ENCODE peak calls at places on chromosome 4, in five cellular contexts. H is endothelial cell of umbilical vein; J is CD8-positive, alpha-beta memory T cell; A is OCI-LY7; F is upper lobe of right lung. U is an unnamed sample. For H3K4me1, the result is how much of the 10 kb centered on the place peaks cover.

GRCh38 chr4:153530996-153531375 is 64.8 kb downstream of the TMEM131L start:
- DNase-seq in H (no peak), J (no peak), A (no peak), F (no peak), U (no peak)

GRCh38 chr4:67571975-67572374 is 13.4 kb downstream of the STAP1 start:
- DNase-seq in H (no peak), J (no peak), A (no peak), F (no peak), U (no peak)

GRCh38 chr4:143404555-143404954 is 67.9 kb downstream of the GAB1 start:
- DNase-seq in H (no peak), J (no peak), A (peak), F (no peak), U (no peak)

GRCh38 chr4:140180577-140180976 is 26.6 kb upstream of the MAML3 start:
- DNase-seq in H (no peak), J (no peak), A (no peak), F (no peak), U (no peak)

GRCh38 chr4:121736735-121737351 is 28.1 kb downstream of the SMIM43 start:
- DNase-seq in H (peak), J (no peak), A (peak), F (no peak), U (no peak)

GRCh38 chr4:155544547-155544946 is 122.1 kb upstream of the GUCY1A1 start:
- DNase-seq in H (no peak), J (no peak), A (no peak), F (no peak), U (no peak)

GRCh38 chr4:123017636-123018390 is 95.4 kb upstream of the NUDT6 start:
- DNase-seq in H (peak), J (no peak), A (no peak), F (no peak), U (no peak)

GRCh38 chr4:74367656-74368055 is 2.7 kb downstream of the EREG start:
- DNase-seq in H (no peak), J (no peak), A (no peak), F (no peak), U (no peak)

GRCh38 chr4:156983366-156983765 is 11.8 kb upstream of the PDGFC start:
- DNase-seq in H (peak), J (no peak), A (no peak), F (no peak), U (no peak)

GRCh38 chr4:175536852-175537453 is 275.1 kb downstream of the GPM6A start:
- DNase-seq in H (no peak), J (no peak), A (peak), F (no peak), U (no peak)

GRCh38 chr4:90127223-90127705 is at the start of gene CCSER1:
- DNase-seq in H (peak), J (no peak), A (no peak), F (peak), U (peak)

GRCh38 chr4:5051210-5051691 is at the start of gene STK32B:
- DNase-seq in H (peak), J (no peak), A (no peak), F (peak), U (no peak)

GRCh38 chr4:182969651-182970279 is 52.6 kb upstream of the DCTD start:
- DNase-seq in H (no peak), J (no peak), A (no peak), F (no peak), U (no peak)

GRCh38 chr4:140135529-140136021 is 18.4 kb downstream of the MAML3 start:
- DNase-seq in H (peak), J (no peak), A (no peak), F (peak), U (no peak)

GRCh38 chr4:145956288-145956890 is 17.8 kb upstream of the ZNF827 start:
- DNase-seq in H (peak), J (no peak), A (peak), F (no peak), U (no peak)

GRCh38 chr4:40990202-40990898 is 224.0 kb downstream of the APBB2 start:
- DNase-seq in H (peak), J (no peak), A (no peak), F (no peak), U (no peak)

GRCh38 chr4:152806492-152807125 is 26.9 kb downstream of the ARFIP1 start:
- DNase-seq in H (no peak), J (no peak), A (no peak), F (no peak), U (no peak)

GRCh38 chr4:74623041-74623440 is 171.3 kb downstream of the BTC start:
- DNase-seq in H (peak), J (no peak), A (peak), F (no peak), U (no peak)

DNA sequence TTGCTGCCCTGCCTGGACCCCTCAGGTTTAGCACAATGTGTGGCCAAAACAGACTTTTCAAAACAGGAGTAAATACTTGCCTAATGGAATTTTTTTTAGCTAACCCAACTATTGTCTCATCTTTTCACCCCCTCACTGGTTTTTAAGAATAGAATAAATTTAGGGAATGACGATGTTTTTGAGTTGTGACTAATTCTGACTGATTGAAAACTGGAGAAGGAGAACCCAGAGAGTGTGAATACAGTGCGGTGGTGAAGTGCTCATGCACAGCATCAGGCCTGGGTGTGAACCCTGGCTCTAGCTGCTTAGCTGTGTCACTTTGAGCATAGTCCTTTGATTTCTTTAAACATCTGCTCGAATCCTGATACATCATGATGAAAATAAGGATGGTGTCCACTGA is 10.5 kb downstream of the ANTXR2 start:
- DNase-seq in H (no peak), J (no peak), A (no peak), F (no peak), U (no peak)
- H3K4me1 ChIP-seq in H (under half), J (under half), A (under half), F (under half), U (under half)

DNA sequence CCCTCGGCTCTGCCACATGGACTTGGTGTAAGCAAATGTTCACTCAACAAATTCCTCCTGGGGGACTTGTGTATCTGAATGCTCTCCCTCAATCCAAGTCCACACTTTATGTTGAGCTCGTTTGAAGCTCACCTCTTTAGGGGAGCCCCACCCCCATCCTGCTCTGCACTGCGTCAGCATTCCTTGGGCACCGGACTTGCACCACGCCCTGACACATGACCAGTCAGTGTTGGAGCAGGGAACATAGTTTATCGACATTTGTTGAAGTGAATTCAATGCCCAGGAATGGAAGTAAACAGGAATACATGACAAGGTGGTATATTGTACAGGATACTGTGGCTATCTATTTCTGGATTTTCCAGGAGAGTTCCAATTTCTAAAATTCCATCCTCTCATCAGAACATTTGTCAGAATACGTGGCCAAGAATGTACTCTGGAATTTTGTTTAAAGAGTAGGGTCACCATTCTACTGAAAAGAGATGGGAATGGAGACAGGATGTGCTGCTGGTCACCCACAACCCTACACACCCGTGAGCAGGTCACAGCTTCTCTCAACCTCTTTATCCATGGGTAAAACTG is 59.9 kb upstream of the LNX1 start:
- DNase-seq in H (no peak), J (no peak), A (no peak), F (peak), U (no peak)
- H3K4me1 ChIP-seq in H (under half), J (under half), A (under half), F (under half), U (under half)

GRCh38 chr4:13920111-13920875 is 292.8 kb upstream of the BOD1L1 start:
- DNase-seq in H (no peak), J (no peak), A (no peak), F (no peak), U (no peak)
- H3K4me1 ChIP-seq in H (under half), J (under half), A (under half), F (under half), U (under half)

GRCh38 chr4:1215347-1216075 is 33.4 kb downstream of the CTBP1 start:
- DNase-seq in H (no peak), J (no peak), A (peak), F (no peak), U (no peak)

GRCh38 chr4:1216076-1216614 is 32.8 kb downstream of the CTBP1 start:
- DNase-seq in H (no peak), J (no peak), A (no peak), F (no peak), U (no peak)

GRCh38 chr4:1217366-1217765 is 31.6 kb downstream of the CTBP1 start:
- DNase-seq in H (no peak), J (no peak), A (no peak), F (no peak), U (no peak)

GRCh38 chr4:1218892-1219552 is 29.9 kb downstream of the CTBP1 start:
- DNase-seq in H (no peak), J (no peak), A (peak), F (no peak), U (no peak)

GRCh38 chr4:1216869-1217294 is 32.0 kb downstream of the CTBP1 start:
- DNase-seq in H (no peak), J (peak), A (peak), F (no peak), U (peak)
- H3K4me1 ChIP-seq in H (under half), J (under half), A (half or more), F (under half), U (half or more)

GRCh38 chr4:184352891-184353290 is 121.5 kb downstream of the IRF2 start:
- DNase-seq in H (no peak), J (no peak), A (no peak), F (no peak), U (no peak)
- H3K4me1 ChIP-seq in H (under half), J (under half), A (half or more), F (under half), U (under half)

DNA sequence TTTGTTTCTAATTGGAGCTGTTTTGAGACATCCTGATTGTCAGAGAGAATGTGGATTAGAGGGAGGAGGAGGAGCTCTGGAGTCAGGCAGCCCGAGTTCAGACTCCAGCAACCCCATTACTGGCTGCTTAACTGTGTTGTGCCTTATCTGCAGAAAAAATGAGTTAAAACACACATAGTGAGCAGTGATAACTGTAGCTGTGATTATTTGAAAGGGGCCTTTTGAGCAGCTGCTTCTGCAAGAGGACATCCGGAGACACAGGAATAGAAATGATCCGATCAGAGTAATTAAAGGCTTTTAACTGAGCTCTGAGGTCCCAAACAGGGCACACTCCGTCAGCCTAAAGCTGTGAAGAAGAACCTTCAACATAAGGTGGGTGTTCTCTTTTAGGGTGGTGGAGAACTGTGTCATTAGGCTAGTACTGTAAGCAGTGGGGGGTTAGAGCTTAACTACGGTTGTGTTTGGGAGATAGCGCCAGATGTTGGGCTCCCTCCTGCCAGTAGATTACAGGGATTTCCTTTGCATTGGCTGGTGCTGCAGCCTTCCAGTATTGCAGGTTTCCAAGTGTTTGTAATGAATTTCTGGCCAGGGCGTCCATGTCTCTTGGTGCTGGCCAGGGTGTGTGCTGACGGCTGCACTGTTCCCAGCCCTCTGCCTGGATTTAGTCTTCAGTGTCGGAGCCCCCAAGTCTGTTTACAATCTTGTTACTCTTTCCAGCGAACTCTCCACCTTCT is 24.3 kb downstream of the ADD1 start:
- DNase-seq in H (peak), J (no peak), A (no peak), F (no peak), U (no peak)
- H3K4me1 ChIP-seq in H (under half), J (under half), A (under half), F (half or more), U (half or more)

DNA sequence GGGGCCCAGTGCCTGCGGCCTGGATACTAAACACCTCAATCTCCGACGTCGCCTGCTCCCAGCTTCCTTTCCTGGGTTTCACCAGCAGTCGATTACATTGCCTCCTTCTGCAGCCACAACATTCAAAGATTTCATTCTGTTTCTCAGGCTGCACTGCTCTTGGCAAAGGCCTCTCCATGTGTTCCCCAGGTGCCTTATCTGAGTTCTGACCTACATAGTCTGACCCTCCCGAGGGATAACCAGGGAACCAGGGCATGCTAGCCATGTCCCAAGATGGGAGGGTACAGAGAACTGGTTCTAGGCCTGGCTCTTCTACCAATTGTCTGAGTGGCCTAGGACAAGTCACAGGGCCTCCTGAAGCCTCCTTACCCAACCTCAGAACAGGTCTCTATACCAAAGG is 62.2 kb upstream of the ACSL1 start:
- DNase-seq in H (no peak), J (no peak), A (no peak), F (no peak), U (no peak)
- H3K4me1 ChIP-seq in H (under half), J (under half), A (under half), F (under half), U (under half)

GRCh38 chr4:169250796-169251195 is 20.0 kb downstream of the SH3RF1 start:
- DNase-seq in H (no peak), J (no peak), A (no peak), F (no peak), U (no peak)
- H3K4me1 ChIP-seq in H (half or more), J (under half), A (under half), F (half or more), U (under half)

DNA sequence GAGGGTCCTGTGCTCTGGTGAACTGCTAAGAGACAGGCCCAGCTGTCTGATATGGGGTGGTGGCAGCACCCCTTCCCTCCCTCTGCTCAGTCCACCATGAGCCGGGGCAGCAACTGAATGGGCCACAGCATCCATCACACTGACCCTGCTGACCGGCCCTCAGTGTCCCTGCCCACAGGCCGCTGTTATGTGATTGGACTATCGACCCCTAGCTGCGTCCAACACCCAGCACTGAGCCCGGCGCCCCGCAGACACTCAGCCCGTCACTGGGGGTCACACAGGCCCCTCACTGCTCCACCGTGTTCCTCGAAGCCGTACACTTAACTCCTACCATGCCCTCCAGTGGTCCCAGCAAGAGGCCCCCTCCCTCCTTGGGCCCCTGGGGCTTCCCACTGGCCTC is 88.8 kb upstream of the PSAPL1 start:
- DNase-seq in H (no peak), J (no peak), A (no peak), F (no peak), U (no peak)
- H3K4me1 ChIP-seq in H (under half), J (under half), A (under half), F (under half), U (under half)

U was measured in spleen.